ENCODE peak calls at places on chromosomes 5 and 9, in six cellular contexts. C, V, O, K, D and G are unnamed samples.

GRCh38 chr9:107190031-107190935 is 92.8 kb upstream of the RAD23B start:
- DNase-seq in C (peak; percentile 80), D (no peak), V (no peak), O (no peak), K (peak; percentile 48), G (peak; percentile 97)

GRCh38 chr9:76687861-76688374 is 76.3 kb upstream of the PCA3 start:
- DNase-seq in V (peak; percentile 34), C (peak; percentile 69), D (no peak), O (no peak), K (peak; percentile 81), G (peak; percentile 48)

GRCh38 chr9:3751125-3751758 is 225.4 kb upstream of the RFX3 start:
- DNase-seq in D (no peak), K (no peak), O (no peak), C (peak; percentile 10), V (no peak), G (no peak)

GRCh38 chr5:143601917-143602333 is 198.4 kb upstream of the NR3C1 start:
- DNase-seq in V (no peak), C (no peak), O (no peak), K (no peak), D (no peak), G (no peak)

GRCh38 chr9:132699926-132700325 is 29.7 kb downstream of the GTF3C4 start:
- DNase-seq in V (no peak), C (peak; percentile 44), D (no peak), K (peak; percentile 34), O (no peak), G (no peak)

GRCh38 chr5:163248333-163248732 is 189.1 kb upstream of the CCNG1 start:
- DNase-seq in O (no peak), V (no peak), K (no peak), C (no peak), D (no peak), G (no peak)

GRCh38 chr5:96816991-96817390 is 9.2 kb upstream of the ERAP1 start:
- DNase-seq in D (no peak), K (no peak), C (no peak), O (no peak), V (no peak), G (no peak)

GRCh38 chr5:26805076-26805475 is 233.3 kb downstream of the CDH9 start:
- DNase-seq in O (no peak), V (no peak), K (no peak), D (no peak), C (no peak), G (peak; percentile 6)

GRCh38 chr9:12884736-12885395 is 110.0 kb downstream of the LURAP1L start:
- DNase-seq in D (no peak), K (peak; percentile 71), C (peak; percentile 88), O (no peak), V (peak; percentile 12), G (peak; percentile 58)

GRCh38 chr5:149938272-149938671 is 6.3 kb downstream of the PDE6A start:
- DNase-seq in O (no peak), K (peak; percentile 69), D (no peak), V (peak; percentile 43), C (peak; percentile 50), G (no peak)

GRCh38 chr5:151234476-151235238 is 10.8 kb upstream of the CCDC69 start:
- DNase-seq in O (no peak), D (no peak), C (peak; percentile 41), K (peak; percentile 69), V (no peak), G (no peak)

GRCh38 chr5:172007153-172007794 is 836 bp upstream of the FBXW11 start:
- DNase-seq in O (no peak), K (peak; percentile 60), D (no peak), C (peak; percentile 39), V (peak; percentile 14), G (peak; percentile 74)

GRCh38 chr9:34322899-34323591 is 6.0 kb downstream of the KIF24 start:
- DNase-seq in C (peak; percentile 23), V (no peak), K (no peak), O (no peak), D (no peak), G (no peak)

GRCh38 chr9:75438716-75439115 is 350.4 kb downstream of the OSTF1 start:
- DNase-seq in K (no peak), V (no peak), C (no peak), O (no peak), D (no peak), G (no peak)

GRCh38 chr5:66881475-66882161 is 285.4 kb downstream of the MAST4 start:
- DNase-seq in D (no peak), V (no peak), K (peak; percentile 24), O (no peak), C (peak; percentile 33), G (no peak)

GRCh38 chr5:36066540-36067210 is at the start of gene UGT3A2:
- DNase-seq in K (no peak), D (peak; percentile 86), C (no peak), O (peak; percentile 43), V (no peak), G (peak; percentile 96)

GRCh38 chr5:73596705-73597328 is 29.2 kb upstream of the ARHGEF28 start:
- DNase-seq in C (peak; percentile 20), O (peak; percentile 36), K (peak; percentile 26), V (peak; percentile 62), D (no peak), G (peak; percentile 60)

GRCh38 chr5:123180676-123181393 is 91.8 kb downstream of the PRDM6 start:
- DNase-seq in D (no peak), O (no peak), C (no peak), K (no peak), V (no peak), G (no peak)

GRCh38 chr9:92592946-92593860 is 57.4 kb upstream of the ECM2 start:
- DNase-seq in K (no peak), C (peak; percentile 25), D (no peak), O (no peak), V (no peak), G (no peak)

GRCh38 chr5:12624776-12625560 is 720.7 kb upstream of the CTNND2 start:
- DNase-seq in C (no peak), O (no peak), K (no peak), V (no peak), D (peak; percentile 34), G (peak; percentile 1)

GRCh38 chr9:89677696-89678393 is 73.0 kb downstream of the GADD45G start:
- DNase-seq in O (peak; percentile 93), C (no peak), D (peak; percentile 85), V (no peak), K (no peak), G (no peak)
- H2AK5ac ChIP-seq in O (peak overlapping the region; percentile 33), C (no peak overlapping the region), D (peak overlapping the region; percentile 94), V (no peak overlapping the region), K (no peak overlapping the region), G (no peak overlapping the region)

GRCh38 chr5:77255617-77256016 is 45.1 kb downstream of the PDE8B start:
- DNase-seq in C (no peak), V (no peak), K (no peak), O (no peak), D (no peak), G (no peak)
- H3K4me3 ChIP-seq in C (no peak overlapping the region), V (no peak overlapping the region), K (no peak overlapping the region), O (no peak overlapping the region), D (no peak overlapping the region), G (no peak overlapping the region)

DNA sequence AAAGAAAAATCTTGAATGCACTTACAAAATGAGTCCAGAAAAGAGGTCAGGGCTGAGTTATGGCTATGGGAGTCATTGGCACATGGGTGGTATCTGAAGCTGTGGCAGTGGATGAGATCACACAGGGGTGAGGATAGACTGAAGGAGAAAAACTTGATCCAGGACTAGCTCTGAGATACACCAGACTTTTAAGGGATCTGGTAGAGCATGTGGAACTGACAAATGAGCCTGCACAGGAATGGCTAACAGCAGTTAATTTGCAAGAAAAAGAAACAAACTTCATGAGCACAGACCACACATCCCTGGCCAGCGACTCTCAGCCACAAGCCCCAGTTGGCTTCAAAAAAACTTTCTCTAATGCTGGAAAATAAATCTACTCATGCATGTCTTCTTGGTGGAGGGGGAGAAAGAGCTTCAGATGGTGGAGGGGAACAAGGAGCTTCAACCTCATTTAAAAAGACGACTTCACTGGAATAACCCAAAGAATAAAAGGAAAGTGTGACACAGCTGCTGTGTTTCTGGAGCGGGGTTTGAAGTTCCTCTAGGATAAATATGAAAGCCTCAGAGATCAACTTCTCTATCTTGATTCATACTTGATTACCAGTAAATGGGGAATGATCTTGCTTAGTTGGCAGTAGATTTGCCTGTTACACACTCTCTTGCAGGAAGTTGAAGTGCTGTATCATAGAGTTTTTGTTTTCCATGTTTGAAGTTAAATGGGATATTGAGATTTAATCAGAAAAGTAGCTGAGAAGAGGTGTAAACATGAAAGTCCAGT is 33.7 kb downstream of the TNFAIP8 start:
- DNase-seq in C (peak; percentile 48), K (peak; percentile 67), O (no peak), D (no peak), V (no peak), G (no peak)
- H2AK5ac ChIP-seq in C (peak overlapping the region; percentile 20), K (no peak overlapping the region), O (no peak overlapping the region), D (no peak overlapping the region), V (no peak overlapping the region), G (no peak overlapping the region)

GRCh38 chr9:136659861-136660784 is 2.6 kb upstream of the EGFL7 start:
- DNase-seq in C (no peak), O (no peak), K (no peak), V (no peak), D (no peak), G (no peak)
- H3K4me3 ChIP-seq in C (no peak overlapping the region), O (no peak overlapping the region), K (no peak overlapping the region), V (no peak overlapping the region), D (no peak overlapping the region), G (no peak overlapping the region)

GRCh38 chr9:86859966-86860365 is 87.3 kb downstream of the GAS1 start:
- DNase-seq in O (no peak), K (no peak), C (no peak), V (no peak), D (no peak), G (no peak)

GRCh38 chr9:86859056-86859455 is 88.2 kb downstream of the GAS1 start:
- DNase-seq in C (no peak), D (no peak), V (no peak), K (no peak), O (no peak), G (no peak)

GRCh38 chr9:86854898-86855523 is 92.3 kb downstream of the GAS1 start:
- DNase-seq in D (peak; percentile 36), K (peak; percentile 42), C (peak; percentile 96), O (peak; percentile 87), V (peak; percentile 22), G (peak; percentile 97)

DNA sequence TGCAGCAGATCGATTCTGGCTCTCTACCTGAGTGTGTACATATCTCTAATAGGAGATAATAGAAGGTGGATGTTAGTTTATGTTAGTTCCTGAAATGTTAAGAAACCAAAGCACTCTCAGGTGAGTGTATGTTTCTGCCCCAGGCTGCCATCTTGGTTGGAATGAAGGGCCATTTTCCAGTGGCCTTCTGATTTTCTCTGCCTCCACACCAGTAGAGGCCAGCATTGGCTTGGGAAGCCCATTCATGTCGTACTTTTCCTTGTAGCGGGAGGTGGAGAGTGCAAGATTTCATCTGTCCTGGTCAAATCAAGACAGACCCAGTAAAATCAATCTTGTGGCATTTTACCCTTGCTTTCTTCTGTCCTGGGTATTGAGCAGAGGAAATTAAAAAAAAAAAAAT is 91.0 kb downstream of the GAS1 start:
- DNase-seq in V (peak; percentile 21), C (no peak), O (no peak), K (no peak), D (no peak), G (peak; percentile 51)
- H2AK5ac ChIP-seq in V (no peak overlapping the region), C (no peak overlapping the region), O (no peak overlapping the region), K (peak overlapping the region; percentile 9), D (no peak overlapping the region), G (no peak overlapping the region)

GRCh38 chr5:139181835-139182452 is 16.2 kb downstream of the SIL1 start:
- DNase-seq in V (peak; percentile 13), C (peak; percentile 66), K (peak; percentile 72), D (no peak), O (no peak), G (no peak)
- H3K4me3 ChIP-seq in V (no peak overlapping the region), C (no peak overlapping the region), K (peak overlapping the region; percentile 13), D (no peak overlapping the region), O (no peak overlapping the region), G (no peak overlapping the region)

GRCh38 chr5:124990723-124991122 is 244.3 kb upstream of the ZNF608 start:
- DNase-seq in C (no peak), O (no peak), D (no peak), V (no peak), K (no peak), G (no peak)
- H2AK5ac ChIP-seq in C (no peak overlapping the region), O (no peak overlapping the region), D (peak overlapping the region; percentile 87), V (no peak overlapping the region), K (no peak overlapping the region), G (no peak overlapping the region)